ENCODE peak calls at places on chromosomes 13 and 19, in four cellular contexts. I is Calu3, W is HFFc6, O is CD14-positive monocyte. R is an unnamed sample.
A peak's percentile ranks its signal among the peaks of the same experiment; 100 is the strongest.

GRCh38 chr13:80386001-80386400 is 45.1 kb upstream of the SPRY2 start:
- DNase-seq in I (no peak), O (no peak), W (no peak), R (no peak)

GRCh38 chr13:42011601-42012401 is 36.6 kb upstream of the DGKH start:
- DNase-seq in O (no peak), I (peak; percentile 14), W (no peak), R (no peak)

GRCh38 chr13:60162096-60162495 is 1.6 kb downstream of the DIAPH3 start:
- DNase-seq in I (no peak), W (no peak), O (no peak), R (no peak)

GRCh38 chr13:113638173-113638746 is 19.7 kb downstream of the ATP4B start:
- DNase-seq in O (no peak), W (no peak), I (no peak), R (no peak)

GRCh38 chr13:113035209-113035800 is 66.3 kb downstream of the MCF2L start:
- DNase-seq in O (no peak), W (no peak), I (no peak), R (no peak)

GRCh38 chr13:94546071-94546839 is 49.7 kb downstream of the TGDS start:
- DNase-seq in O (no peak), W (no peak), I (no peak), R (no peak)

GRCh38 chr19:14492756-14493337 is 3.1 kb downstream of the GIPC1 start:
- DNase-seq in W (no peak), I (no peak), O (no peak), R (no peak)

GRCh38 chr13:40172149-40172591 is 494.3 kb downstream of the FOXO1 start:
- DNase-seq in O (no peak), W (no peak), I (no peak), R (no peak)

GRCh38 chr19:41228486-41228885 is 9.5 kb downstream of the AXL start:
- DNase-seq in I (no peak), O (no peak), W (no peak), R (no peak)

GRCh38 chr19:53461866-53462265 is 5.7 kb upstream of the ZNF813 start:
- DNase-seq in W (no peak), O (no peak), I (no peak), R (no peak)

GRCh38 chr13:96898855-96899254 is 95.4 kb downstream of the OXGR1 start:
- DNase-seq in I (no peak), W (no peak), O (no peak), R (no peak)

GRCh38 chr13:37457594-37457993 is 141.0 kb downstream of the POSTN start:
- DNase-seq in O (no peak), W (peak; percentile 20), I (no peak), R (no peak)

GRCh38 chr13:111494641-111495040 is 174.2 kb downstream of the TEX29 start:
- DNase-seq in O (no peak), I (no peak), W (no peak), R (no peak)

GRCh38 chr19:54691582-54692293 is 29.0 kb downstream of the LILRB4 start:
- DNase-seq in I (no peak), W (no peak), O (no peak), R (no peak)

GRCh38 chr13:96984061-96984508 is 10.2 kb downstream of the OXGR1 start:
- DNase-seq in O (no peak), I (peak; percentile 46), W (no peak), R (peak; percentile 38)

GRCh38 chr19:50252887-50253268 is 49.5 kb downstream of the MYH14 start:
- DNase-seq in I (no peak), O (no peak), W (no peak), R (no peak)

GRCh38 chr19:48030073-48030472 is 13.8 kb downstream of the CABP5 start:
- DNase-seq in O (no peak), I (no peak), W (no peak), R (no peak)

GRCh38 chr13:29484796-29485195 is 110.7 kb downstream of the SLC7A1 start:
- DNase-seq in O (no peak), I (no peak), W (no peak), R (no peak)

GRCh38 chr19:1082165-1082927 is 12.8 kb downstream of the POLR2E start:
- DNase-seq in O (peak; percentile 81), I (no peak), W (no peak), R (no peak)

GRCh38 chr13:109547942-109548860 is 238.2 kb downstream of the IRS2 start:
- DNase-seq in I (no peak), W (no peak), O (no peak), R (no peak)

GRCh38 chr19:8505680-8506401 is 3.4 kb upstream of the PRAM1 start:
- DNase-seq in O (peak; percentile 63), W (peak; percentile 38), I (peak; percentile 86), R (peak; percentile 70)

GRCh38 chr19:4589579-4590410 is 30.3 kb upstream of the SEMA6B start:
- DNase-seq in O (peak; percentile 74), W (no peak), I (peak; percentile 48), R (no peak)

GRCh38 chr13:65336916-65337315 is 1893.2 kb downstream of the PCDH9 start:
- DNase-seq in I (no peak), W (no peak), O (no peak), R (no peak)

GRCh38 chr13:27905650-27906049 is 14.2 kb upstream of the PDX1 start:
- DNase-seq in W (no peak), O (no peak), I (no peak), R (no peak)

R was measured in NCI-H1930.